ENCODE peak calls at places on chromosomes 3 and 15, in five cellular contexts. E is naive thymus-derived CD4-positive, alpha-beta T cell; T is cardiac muscle cell; I is upper lobe of right lung; R is NT2/D1. G is an unnamed sample. For H3K4me1, the result is how much of the 10 kb centered on the place peaks cover.

GRCh38 chr3:161266731-161267150 is 45.6 kb downstream of the NMD3 start:
- DNase-seq in T (no peak), E (no peak), I (no peak), R (no peak), G (no peak)

GRCh38 chr3:195773956-195774537 is 37.7 kb downstream of the MUC4 start:
- DNase-seq in R (no peak), T (no peak), E (no peak), I (peak), G (no peak)

GRCh38 chr15:36996121-36996520 is 104.2 kb downstream of the MEIS2 start:
- DNase-seq in E (no peak), R (no peak), I (no peak), T (peak), G (no peak)

GRCh38 chr3:139421459-139421858 is 32.0 kb upstream of the COPB2 start:
- DNase-seq in R (no peak), T (peak), E (no peak), I (no peak), G (no peak)

GRCh38 chr3:49158108-49158709 is 7.9 kb downstream of the CCDC71 start:
- DNase-seq in E (peak), T (peak), I (no peak), R (peak), G (no peak)

GRCh38 chr3:40719660-40720287 is 195.0 kb downstream of the ZNF621 start:
- DNase-seq in E (no peak), T (peak), R (peak), I (no peak), G (peak)

GRCh38 chr3:151445283-151446001 is 15.4 kb downstream of the IGSF10 start:
- DNase-seq in E (no peak), R (no peak), I (no peak), T (no peak), G (no peak)

GRCh38 chr15:74620636-74621545 is 5.3 kb downstream of the CLK3 start:
- DNase-seq in R (peak), I (peak), T (peak), E (peak), G (peak)

GRCh38 chr3:100982710-100983109 is 10.5 kb downstream of the ABI3BP start:
- DNase-seq in R (no peak), E (no peak), I (peak), T (peak), G (no peak)

GRCh38 chr3:103337179-103337845 is 902.5 kb downstream of the ZPLD1 start:
- DNase-seq in T (no peak), I (no peak), E (no peak), R (no peak), G (no peak)

GRCh38 chr3:169082076-169082475 is 581.4 kb downstream of the MECOM start:
- DNase-seq in R (no peak), E (no peak), I (no peak), T (no peak), G (no peak)

GRCh38 chr3:180059351-180059750 is 22.6 kb upstream of the PEX5L start:
- DNase-seq in T (no peak), E (no peak), R (no peak), I (no peak), G (no peak)

GRCh38 chr3:50340404-50341329 is at the start of gene RASSF1:
- DNase-seq in R (no peak), I (peak), E (peak), T (no peak), G (peak)

GRCh38 chr3:111924283-111924682 is 54.5 kb upstream of the ABHD10 start:
- DNase-seq in T (no peak), R (no peak), E (no peak), I (no peak), G (no peak)

GRCh38 chr3:12449889-12450682 is 34.2 kb upstream of the TSEN2 start:
- DNase-seq in T (no peak), R (no peak), E (no peak), I (no peak), G (no peak)

GRCh38 chr3:57397175-57398026 is 104.9 kb upstream of the ASB14 start:
- DNase-seq in T (peak), I (no peak), R (peak), E (peak), G (peak)

GRCh38 chr15:75648156-75649000 is 666 bp downstream of the SNX33 start:
- DNase-seq in I (peak), T (peak), E (no peak), R (no peak), G (peak)

GRCh38 chr15:34070003-34070402 is 31.0 kb upstream of the AVEN start:
- DNase-seq in E (no peak), R (no peak), I (no peak), T (no peak), G (no peak)

GRCh38 chr3:71076361-71076997 is 507.0 kb downstream of the FOXP1 start:
- DNase-seq in E (no peak), R (no peak), T (no peak), I (no peak), G (no peak)

GRCh38 chr15:100973351-100974034 is 54.3 kb downstream of the LRRK1 start:
- DNase-seq in T (peak), R (no peak), E (no peak), I (no peak), G (no peak)

GRCh38 chr3:385151-385550 is 188.6 kb downstream of the CHL1 start:
- DNase-seq in I (no peak), R (no peak), T (no peak), E (no peak), G (no peak)

GRCh38 chr3:10505050-10505790 is at the start of gene ATP2B2:
- DNase-seq in E (no peak), R (peak), I (no peak), T (peak), G (peak)

GRCh38 chr3:156449712-156450574 is 105.0 kb downstream of the SSR3 start:
- DNase-seq in R (no peak), I (no peak), T (peak), E (no peak), G (peak)

GRCh38 chr3:136787226-136787793 is 31.6 kb upstream of the SLC35G2 start:
- DNase-seq in I (no peak), R (no peak), T (peak), E (no peak), G (no peak)

GRCh38 chr3:54862526-54862925 is 65.3 kb downstream of the LRTM1 start:
- DNase-seq in I (no peak), E (no peak), R (no peak), T (no peak), G (no peak)

GRCh38 chr3:133535971-133536634 is 37.4 kb upstream of the CDV3 start:
- DNase-seq in E (no peak), T (no peak), I (no peak), R (no peak), G (no peak)

GRCh38 chr3:111776844-111777483 is 82.1 kb upstream of the PHLDB2 start:
- DNase-seq in E (no peak), I (no peak), T (no peak), R (no peak), G (no peak)

GRCh38 chr3:113431811-113432210 is 9.5 kb downstream of the CFAP44 start:
- DNase-seq in T (no peak), I (no peak), R (no peak), E (no peak), G (no peak)

GRCh38 chr3:181755959-181756358 is 44.2 kb downstream of the SOX2 start:
- DNase-seq in R (no peak), E (no peak), T (no peak), I (no peak), G (peak)
- H3K4me1 ChIP-seq in R (under half), E (under half), T (under half), I (under half), G (under half)

GRCh38 chr15:40238927-40239591 is at the start of gene PAK6:
- DNase-seq in E (no peak), I (peak), R (peak), T (peak), G (peak)
- H3K4me3 ChIP-seq in E (no peak), I (peak), R (peak), T (peak), G (peak)

GRCh38 chr15:90060797-90061196 is 41.5 kb downstream of the IDH2 start:
- DNase-seq in I (no peak), E (no peak), R (no peak), T (no peak), G (no peak)

GRCh38 chr15:90059208-90059985 is 42.9 kb downstream of the IDH2 start:
- DNase-seq in T (no peak), I (peak), E (peak), R (no peak), G (no peak)

GRCh38 chr15:90055182-90055581 is 47.1 kb downstream of the IDH2 start:
- DNase-seq in R (no peak), T (no peak), I (no peak), E (no peak), G (no peak)

GRCh38 chr15:90054618-90055097 is 47.6 kb downstream of the IDH2 start:
- DNase-seq in I (no peak), E (no peak), R (no peak), T (peak), G (no peak)

DNA sequence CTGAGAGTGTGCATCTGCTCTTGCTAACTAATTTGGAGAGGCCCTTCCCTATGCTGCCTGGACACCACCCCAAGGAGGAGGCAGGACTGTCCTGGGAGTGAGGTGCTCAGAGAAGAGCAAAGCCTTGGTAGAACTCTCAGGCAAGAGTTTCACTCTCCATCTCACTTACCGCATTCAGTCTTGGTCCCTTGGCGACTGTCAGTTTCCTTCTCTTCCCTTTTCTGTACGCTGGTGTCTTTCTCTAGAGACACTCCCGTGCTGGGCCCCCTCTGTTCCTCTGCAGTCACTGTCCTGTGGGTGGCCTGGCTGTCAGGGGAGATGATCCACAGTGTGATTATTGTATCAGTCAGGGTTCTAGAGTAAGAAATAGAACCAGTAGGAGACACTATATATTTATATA is 44.0 kb downstream of the IDH2 start:
- DNase-seq in R (no peak), E (no peak), I (no peak), T (no peak), G (no peak)
- H3K4me1 ChIP-seq in R (under half), E (under half), I (half or more), T (under half), G (under half)

GRCh38 chr15:32718822-32719716 is 1.3 kb downstream of the GREM1 start:
- DNase-seq in I (no peak), E (no peak), T (peak), R (no peak), G (no peak)

GRCh38 chr15:32716216-32716959 is 1.4 kb upstream of the GREM1 start:
- DNase-seq in R (no peak), E (no peak), T (no peak), I (no peak), G (no peak)

GRCh38 chr15:32716960-32717289 is 879 bp upstream of the GREM1 start:
- DNase-seq in I (no peak), E (no peak), R (no peak), T (no peak), G (no peak)

GRCh38 chr15:32718082-32718821 is 448 bp downstream of the GREM1 start:
- DNase-seq in I (no peak), E (no peak), T (peak), R (no peak), G (no peak)

GRCh38 chr15:32717290-32718081 is at the start of gene GREM1:
- DNase-seq in E (no peak), I (no peak), R (no peak), T (peak), G (no peak)
- H3K4me3 ChIP-seq in E (no peak), I (peak), R (peak), T (peak), G (no peak)

G was measured in HAP-1.